ENCODE peak calls at places on chromosomes 3 and 15, in six cellular contexts. E is WERI-Rb-1, V is stomach, D is brain microvascular endothelial cell, H is HepG2, P is bronchial epithelial cell. Y is an unnamed sample.

GRCh38 chr15:82108489-82109078 is 62.8 kb upstream of the MEX3B start:
- DNase-seq in V (peak; percentile 79), E (peak; percentile 67), D (peak; percentile 70), H (peak; percentile 23), P (peak; percentile 35), Y (peak; percentile 86)

GRCh38 chr3:88704316-88704715 is 403.1 kb upstream of the EPHA3 start:
- DNase-seq in E (no peak), P (no peak), H (no peak), D (no peak), V (no peak), Y (no peak)

GRCh38 chr15:62421289-62421688 is 256.2 kb upstream of the C2CD4B start:
- DNase-seq in H (no peak), V (no peak), P (no peak), E (no peak), D (no peak), Y (no peak)

GRCh38 chr15:69413822-69414701 is at the start of gene KIF23:
- DNase-seq in D (peak; percentile 92), H (peak; percentile 87), E (peak; percentile 93), V (peak; percentile 91), P (peak; percentile 90), Y (peak; percentile 94)

GRCh38 chr3:24145481-24145880 is 200.4 kb downstream of the NR1D2 start:
- DNase-seq in V (no peak), E (no peak), H (no peak), P (no peak), D (no peak), Y (no peak)

GRCh38 chr3:17136251-17136721 is 251.5 kb downstream of the PLCL2 start:
- DNase-seq in H (no peak), V (no peak), D (no peak), E (peak; percentile 93), P (no peak), Y (no peak)

GRCh38 chr3:178966299-178967183 is 105.1 kb downstream of the ZMAT3 start:
- DNase-seq in P (peak; percentile 59), D (no peak), E (no peak), H (peak; percentile 3), V (no peak), Y (no peak)

GRCh38 chr3:126341755-126342150 is 15.5 kb downstream of the KLF15 start:
- DNase-seq in D (no peak), H (no peak), E (no peak), P (no peak), V (no peak), Y (peak; percentile 10)

GRCh38 chr15:51647128-51647562 is 24.6 kb upstream of the DMXL2 start:
- DNase-seq in E (no peak), D (peak; percentile 45), V (peak; percentile 74), P (peak; percentile 75), H (no peak), Y (no peak)

GRCh38 chr3:46948830-46949671 is 27.5 kb downstream of the CCDC12 start:
- DNase-seq in H (peak; percentile 72), V (peak; percentile 60), E (no peak), D (no peak), P (no peak), Y (peak; percentile 36)

GRCh38 chr15:36658321-36658720 is 78.9 kb downstream of the CDIN1 start:
- DNase-seq in H (no peak), P (peak; percentile 27), D (no peak), E (no peak), V (no peak), Y (no peak)

GRCh38 chr15:45253330-45253729 is 1.3 kb downstream of the SLC28A2 start:
- DNase-seq in E (no peak), H (no peak), P (no peak), V (no peak), D (no peak), Y (no peak)

GRCh38 chr3:13045245-13045903 is 27.9 kb downstream of the IQSEC1 start:
- DNase-seq in D (no peak), H (no peak), E (no peak), V (no peak), P (no peak), Y (no peak)

GRCh38 chr3:61668317-61668864 is 107.0 kb downstream of the PTPRG start:
- DNase-seq in H (no peak), D (no peak), P (no peak), V (no peak), E (no peak), Y (no peak)

GRCh38 chr3:190239325-190239724 is 82.9 kb downstream of the CLDN1 start:
- DNase-seq in V (no peak), H (no peak), E (no peak), D (no peak), P (no peak), Y (no peak)

GRCh38 chr3:146125946-146126345 is 35.0 kb downstream of the PLOD2 start:
- DNase-seq in V (no peak), E (no peak), D (peak; percentile 53), H (peak; percentile 56), P (peak; percentile 95), Y (no peak)

GRCh38 chr15:22735781-22736180 is 50.7 kb upstream of the NIPA1 start:
- DNase-seq in H (no peak), P (no peak), V (no peak), D (no peak), E (no peak), Y (no peak)

GRCh38 chr3:16474920-16475319 is 38.6 kb downstream of the RFTN1 start:
- DNase-seq in D (no peak), P (no peak), V (no peak), E (no peak), H (no peak), Y (no peak)

GRCh38 chr3:11635671-11636371 is 7.9 kb downstream of the VGLL4 start:
- DNase-seq in H (no peak), V (no peak), P (no peak), D (no peak), E (no peak), Y (no peak)

GRCh38 chr3:185760550-185760949 is 64.3 kb downstream of the IGF2BP2 start:
- DNase-seq in D (no peak), H (no peak), E (no peak), P (no peak), V (no peak), Y (no peak)
- H3K4me3 ChIP-seq in D (peak overlapping the region; percentile 6), H (no peak overlapping the region), E (no peak overlapping the region), P (no peak overlapping the region), V (no peak overlapping the region), Y (no peak overlapping the region)

GRCh38 chr3:107641572-107642307 is 119.0 kb downstream of the BBX start:
- DNase-seq in D (no peak), V (no peak), H (no peak), P (no peak), E (no peak), Y (no peak)

GRCh38 chr3:107634142-107634489 is 111.4 kb downstream of the BBX start:
- DNase-seq in D (no peak), H (no peak), P (no peak), E (no peak), V (no peak), Y (no peak)

GRCh38 chr3:107633327-107634141 is 110.8 kb downstream of the BBX start:
- DNase-seq in P (no peak), E (no peak), H (no peak), D (no peak), V (no peak), Y (no peak)

GRCh38 chr3:107632576-107632975 is 109.8 kb downstream of the BBX start:
- DNase-seq in V (no peak), E (no peak), H (no peak), P (no peak), D (no peak), Y (no peak)

GRCh38 chr3:107637416-107638182 is 114.8 kb downstream of the BBX start:
- DNase-seq in D (no peak), P (peak; percentile 32), V (no peak), H (no peak), E (no peak), Y (no peak)
- TF ChIP-seq CTCF in D (no peak), P (no peak), V (no peak), H (no peak), E (no peak), Y (no peak)

DNA sequence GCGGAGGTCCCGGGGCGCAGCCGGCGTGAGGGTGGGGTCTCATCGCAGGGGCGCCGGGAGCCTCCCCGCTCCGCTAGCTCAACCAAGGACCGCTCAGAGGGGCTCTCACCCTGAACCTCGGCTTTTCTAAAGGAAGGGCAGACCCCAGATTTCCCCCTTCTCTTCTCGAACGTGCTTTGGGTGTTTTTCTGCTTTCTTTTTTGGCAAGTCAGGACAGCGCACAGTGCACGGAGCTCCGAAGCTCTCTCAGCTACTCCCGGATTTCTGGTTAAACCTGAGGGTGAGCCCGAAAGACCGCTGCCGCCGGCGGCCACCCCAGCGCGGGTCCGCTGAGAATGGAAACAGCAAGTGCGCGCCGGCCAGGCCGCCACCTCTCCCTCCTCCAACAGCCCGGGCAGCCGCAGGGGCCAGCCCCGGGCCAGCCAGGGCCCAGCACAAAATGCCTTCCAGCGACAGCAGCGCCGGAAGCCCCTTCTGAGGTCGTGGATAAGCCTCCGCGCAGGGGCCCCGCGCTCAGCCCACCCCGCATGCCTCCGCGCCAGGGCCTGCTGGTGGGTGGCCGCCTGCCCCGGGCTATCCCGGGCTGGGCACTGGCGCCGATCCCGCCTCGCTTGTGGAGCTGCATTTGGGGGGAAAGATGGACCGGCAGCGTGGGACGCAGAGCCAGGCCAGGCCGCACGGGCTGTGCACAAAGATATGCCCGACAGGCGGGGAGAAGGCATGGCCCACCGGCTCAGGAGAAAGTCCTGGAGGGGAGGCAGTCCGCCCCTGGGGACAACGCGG is 8.2 kb upstream of the OCA2 start:
- DNase-seq in V (no peak), D (no peak), H (no peak), E (no peak), P (no peak), Y (no peak)
- H3K27me3 ChIP-seq in V (no peaks in the 10 kb centered on the region), D (no peaks in the 10 kb centered on the region), H (peaks cover 28% of the 10 kb centered on the region), E (no peaks in the 10 kb centered on the region), P (no peaks in the 10 kb centered on the region), Y (no peaks in the 10 kb centered on the region)

GRCh38 chr3:71206821-71207220 is 376.7 kb downstream of the FOXP1 start:
- DNase-seq in V (no peak), H (no peak), P (no peak), E (no peak), D (no peak), Y (no peak)

GRCh38 chr3:71206305-71206704 is 377.2 kb downstream of the FOXP1 start:
- DNase-seq in P (no peak), E (no peak), D (no peak), V (no peak), H (no peak), Y (no peak)

GRCh38 chr3:71201939-71202338 is 381.6 kb downstream of the FOXP1 start:
- DNase-seq in E (no peak), H (no peak), V (peak; percentile 69), D (no peak), P (no peak), Y (no peak)

GRCh38 chr3:71202848-71203390 is 380.6 kb downstream of the FOXP1 start:
- DNase-seq in H (no peak), V (no peak), D (no peak), E (no peak), P (no peak), Y (no peak)

DNA sequence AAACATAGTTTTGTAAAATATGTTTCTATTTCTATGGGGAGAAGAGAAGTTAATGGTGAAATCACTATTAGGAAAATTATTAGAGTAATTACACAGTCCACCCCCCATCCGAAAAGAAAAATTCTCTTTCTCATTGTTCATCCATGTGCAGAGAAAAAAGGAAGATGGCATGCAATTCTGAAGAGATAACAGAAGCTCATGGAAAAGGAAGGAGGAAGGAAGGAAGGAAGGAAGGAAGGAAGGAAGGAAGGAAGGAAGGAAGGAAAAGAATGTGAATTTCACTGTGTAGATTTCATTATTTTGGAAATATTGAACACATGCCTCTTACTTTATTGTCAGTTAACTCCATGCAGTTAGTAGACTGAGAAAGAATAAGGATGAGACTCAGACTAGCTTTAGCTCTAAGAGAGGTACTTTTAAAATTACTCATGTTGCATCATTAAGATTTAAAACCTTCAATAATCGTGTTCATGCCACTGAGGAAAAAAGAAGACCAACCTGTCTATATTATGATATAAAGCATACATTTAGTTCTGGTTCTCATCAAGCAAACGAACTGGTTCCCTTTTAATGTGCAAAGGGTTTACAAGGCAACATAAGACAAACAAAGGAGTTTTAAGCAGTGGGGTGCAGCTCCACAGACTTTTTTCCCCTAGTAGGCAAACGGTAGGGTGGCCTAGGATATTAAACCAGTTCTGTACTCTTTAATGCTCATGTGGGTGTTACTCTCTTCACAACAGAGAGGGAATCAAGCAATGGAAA is 379.6 kb downstream of the FOXP1 start:
- DNase-seq in V (no peak), E (no peak), D (no peak), H (no peak), P (no peak), Y (no peak)
- H3K4me3 ChIP-seq in V (no peak overlapping the region), E (no peak overlapping the region), D (no peak overlapping the region), H (no peak overlapping the region), P (no peak overlapping the region), Y (no peak overlapping the region)

Y was measured in Caco-2.